ENCODE peak calls at places on chromosomes 4 and X, in eight cellular contexts. One of them, this sample, is unnamed.

GRCh38 chrX:6363193-6363592 is 134.5 kb upstream of the NLGN4X start:
- DNase-seq in retinal pigment epithelial cell: no peak
- DNase-seq in foreskin fibroblast: no peak
- DNase-seq in endothelial cell: no peak
- DNase-seq in Peyer's patch: no peak
- DNase-seq in lower lobe of right lung: no peak
- DNase-seq in PC-3: no peak
- DNase-seq in suprapubic skin: no peak
- DNase-seq in this sample: no peak

GRCh38 chrX:20989361-20989760 is 384.9 kb upstream of the CNKSR2 start:
- DNase-seq in retinal pigment epithelial cell: no peak
- DNase-seq in foreskin fibroblast: no peak
- DNase-seq in endothelial cell: no peak
- DNase-seq in Peyer's patch: no peak
- DNase-seq in lower lobe of right lung: no peak
- DNase-seq in PC-3: no peak
- DNase-seq in suprapubic skin: no peak
- DNase-seq in this sample: no peak

GRCh38 chr4:152104286-152104685 is 343.5 kb upstream of the GATB start:
- DNase-seq in retinal pigment epithelial cell: no peak
- DNase-seq in foreskin fibroblast: no peak
- DNase-seq in endothelial cell: no peak
- DNase-seq in Peyer's patch: no peak
- DNase-seq in lower lobe of right lung: no peak
- DNase-seq in PC-3: no peak
- DNase-seq in suprapubic skin: no peak
- DNase-seq in this sample: no peak

GRCh38 chr4:6085028-6085942 is 67.1 kb upstream of the C4orf50 start:
- DNase-seq in retinal pigment epithelial cell: no peak
- DNase-seq in foreskin fibroblast: no peak
- DNase-seq in endothelial cell: no peak
- DNase-seq in Peyer's patch: no peak
- DNase-seq in lower lobe of right lung: peak
- DNase-seq in PC-3: no peak
- DNase-seq in suprapubic skin: peak
- DNase-seq in this sample: no peak

GRCh38 chrX:22974616-22975015 is 25.1 kb upstream of the DDX53 start:
- DNase-seq in retinal pigment epithelial cell: no peak
- DNase-seq in foreskin fibroblast: no peak
- DNase-seq in endothelial cell: no peak
- DNase-seq in Peyer's patch: no peak
- DNase-seq in lower lobe of right lung: no peak
- DNase-seq in PC-3: peak
- DNase-seq in suprapubic skin: no peak
- DNase-seq in this sample: no peak

GRCh38 chrX:21708116-21708515 is 49.8 kb downstream of the SMPX start:
- DNase-seq in retinal pigment epithelial cell: no peak
- DNase-seq in foreskin fibroblast: no peak
- DNase-seq in endothelial cell: no peak
- DNase-seq in Peyer's patch: no peak
- DNase-seq in lower lobe of right lung: no peak
- DNase-seq in PC-3: peak
- DNase-seq in suprapubic skin: no peak
- DNase-seq in this sample: no peak

GRCh38 chr4:79575709-79576479 is 167.9 kb upstream of the GK2 start:
- DNase-seq in retinal pigment epithelial cell: no peak
- DNase-seq in foreskin fibroblast: peak
- DNase-seq in endothelial cell: no peak
- DNase-seq in Peyer's patch: no peak
- DNase-seq in lower lobe of right lung: no peak
- DNase-seq in PC-3: no peak
- DNase-seq in suprapubic skin: no peak
- DNase-seq in this sample: no peak

GRCh38 chrX:47380268-47380667 is 9.9 kb downstream of the ZNF157 start:
- DNase-seq in retinal pigment epithelial cell: no peak
- DNase-seq in foreskin fibroblast: peak
- DNase-seq in endothelial cell: no peak
- DNase-seq in Peyer's patch: peak
- DNase-seq in lower lobe of right lung: peak
- DNase-seq in PC-3: peak
- DNase-seq in suprapubic skin: no peak
- DNase-seq in this sample: peak

GRCh38 chr4:20487852-20488251 is 212.4 kb upstream of the PACRGL start:
- DNase-seq in retinal pigment epithelial cell: peak
- DNase-seq in foreskin fibroblast: peak
- DNase-seq in endothelial cell: no peak
- DNase-seq in Peyer's patch: no peak
- DNase-seq in lower lobe of right lung: no peak
- DNase-seq in PC-3: peak
- DNase-seq in suprapubic skin: no peak
- DNase-seq in this sample: no peak

GRCh38 chrX:31435592-31435991 is 363.8 kb upstream of the FTHL17 start:
- DNase-seq in retinal pigment epithelial cell: no peak
- DNase-seq in foreskin fibroblast: peak
- DNase-seq in endothelial cell: peak
- DNase-seq in Peyer's patch: peak
- DNase-seq in lower lobe of right lung: no peak
- DNase-seq in PC-3: no peak
- DNase-seq in suprapubic skin: no peak
- DNase-seq in this sample: no peak

GRCh38 chr4:1246901-1247810 is 1.8 kb downstream of the CTBP1 start:
- DNase-seq in retinal pigment epithelial cell: no peak
- DNase-seq in foreskin fibroblast: peak
- DNase-seq in endothelial cell: no peak
- DNase-seq in Peyer's patch: peak
- DNase-seq in lower lobe of right lung: peak
- DNase-seq in PC-3: no peak
- DNase-seq in suprapubic skin: peak
- DNase-seq in this sample: peak

GRCh38 chrX:50770702-50771101 is 43.3 kb downstream of the SHROOM4 start:
- DNase-seq in retinal pigment epithelial cell: no peak
- DNase-seq in foreskin fibroblast: no peak
- DNase-seq in endothelial cell: no peak
- DNase-seq in Peyer's patch: peak
- DNase-seq in lower lobe of right lung: peak
- DNase-seq in PC-3: no peak
- DNase-seq in suprapubic skin: no peak
- DNase-seq in this sample: no peak

GRCh38 chrX:77936299-77936698 is 25.8 kb downstream of the ATP7A start:
- DNase-seq in retinal pigment epithelial cell: no peak
- DNase-seq in foreskin fibroblast: peak
- DNase-seq in endothelial cell: no peak
- DNase-seq in Peyer's patch: no peak
- DNase-seq in lower lobe of right lung: no peak
- DNase-seq in PC-3: no peak
- DNase-seq in suprapubic skin: no peak
- DNase-seq in this sample: no peak

GRCh38 chr4:187396106-187396505 is 599.5 kb upstream of the ZFP42 start:
- DNase-seq in retinal pigment epithelial cell: no peak
- DNase-seq in foreskin fibroblast: no peak
- DNase-seq in endothelial cell: no peak
- DNase-seq in Peyer's patch: no peak
- DNase-seq in lower lobe of right lung: no peak
- DNase-seq in PC-3: no peak
- DNase-seq in suprapubic skin: no peak
- DNase-seq in this sample: no peak

GRCh38 chr4:147137280-147137679 is 191.6 kb upstream of the TTC29 start:
- DNase-seq in retinal pigment epithelial cell: no peak
- DNase-seq in foreskin fibroblast: no peak
- DNase-seq in endothelial cell: no peak
- DNase-seq in Peyer's patch: no peak
- DNase-seq in lower lobe of right lung: no peak
- DNase-seq in PC-3: no peak
- DNase-seq in suprapubic skin: no peak
- DNase-seq in this sample: no peak

GRCh38 chrX:148192547-148192946 is 211.4 kb downstream of the FMR1NB start:
- DNase-seq in retinal pigment epithelial cell: no peak
- DNase-seq in foreskin fibroblast: no peak
- DNase-seq in endothelial cell: no peak
- DNase-seq in Peyer's patch: no peak
- DNase-seq in lower lobe of right lung: no peak
- DNase-seq in PC-3: no peak
- DNase-seq in suprapubic skin: no peak
- DNase-seq in this sample: no peak

GRCh38 chr4:153242848-153243324 is 38.6 kb downstream of the TRIM2 start:
- DNase-seq in retinal pigment epithelial cell: no peak
- DNase-seq in foreskin fibroblast: no peak
- DNase-seq in endothelial cell: no peak
- DNase-seq in Peyer's patch: no peak
- DNase-seq in lower lobe of right lung: no peak
- DNase-seq in PC-3: no peak
- DNase-seq in suprapubic skin: no peak
- DNase-seq in this sample: no peak

GRCh38 chr4:57159866-57160265 is 49.7 kb upstream of the IGFBP7 start:
- DNase-seq in retinal pigment epithelial cell: no peak
- DNase-seq in foreskin fibroblast: peak
- DNase-seq in endothelial cell: no peak
- DNase-seq in Peyer's patch: no peak
- DNase-seq in lower lobe of right lung: no peak
- DNase-seq in PC-3: no peak
- DNase-seq in suprapubic skin: no peak
- DNase-seq in this sample: no peak

GRCh38 chr4:57158762-57159161 is 48.6 kb upstream of the IGFBP7 start:
- DNase-seq in retinal pigment epithelial cell: no peak
- DNase-seq in foreskin fibroblast: peak
- DNase-seq in endothelial cell: no peak
- DNase-seq in Peyer's patch: no peak
- DNase-seq in lower lobe of right lung: no peak
- DNase-seq in PC-3: no peak
- DNase-seq in suprapubic skin: no peak
- DNase-seq in this sample: no peak

GRCh38 chr4:57157611-57158137 is 47.5 kb upstream of the IGFBP7 start:
- DNase-seq in retinal pigment epithelial cell: no peak
- DNase-seq in foreskin fibroblast: no peak
- DNase-seq in endothelial cell: no peak
- DNase-seq in Peyer's patch: no peak
- DNase-seq in lower lobe of right lung: no peak
- DNase-seq in PC-3: no peak
- DNase-seq in suprapubic skin: no peak
- DNase-seq in this sample: no peak

GRCh38 chr4:57156242-57156990 is 46.2 kb upstream of the IGFBP7 start:
- DNase-seq in retinal pigment epithelial cell: no peak
- DNase-seq in foreskin fibroblast: no peak
- DNase-seq in endothelial cell: no peak
- DNase-seq in Peyer's patch: no peak
- DNase-seq in lower lobe of right lung: no peak
- DNase-seq in PC-3: peak
- DNase-seq in suprapubic skin: no peak
- DNase-seq in this sample: no peak

GRCh38 chr4:57158221-57158620 is 48.0 kb upstream of the IGFBP7 start:
- DNase-seq in retinal pigment epithelial cell: no peak
- DNase-seq in foreskin fibroblast: peak
- DNase-seq in endothelial cell: no peak
- DNase-seq in Peyer's patch: no peak
- DNase-seq in lower lobe of right lung: no peak
- DNase-seq in PC-3: no peak
- DNase-seq in suprapubic skin: no peak
- DNase-seq in this sample: no peak
- TF ChIP-seq CTCF in retinal pigment epithelial cell: peak
- TF ChIP-seq CTCF in foreskin fibroblast: no peak
- TF ChIP-seq CTCF in endothelial cell: no peak
- TF ChIP-seq CTCF in Peyer's patch: no peak
- TF ChIP-seq CTCF in lower lobe of right lung: no peak
- TF ChIP-seq CTCF in PC-3: peak
- TF ChIP-seq CTCF in suprapubic skin: no peak
- TF ChIP-seq CTCF in this sample: no peak

DNA sequence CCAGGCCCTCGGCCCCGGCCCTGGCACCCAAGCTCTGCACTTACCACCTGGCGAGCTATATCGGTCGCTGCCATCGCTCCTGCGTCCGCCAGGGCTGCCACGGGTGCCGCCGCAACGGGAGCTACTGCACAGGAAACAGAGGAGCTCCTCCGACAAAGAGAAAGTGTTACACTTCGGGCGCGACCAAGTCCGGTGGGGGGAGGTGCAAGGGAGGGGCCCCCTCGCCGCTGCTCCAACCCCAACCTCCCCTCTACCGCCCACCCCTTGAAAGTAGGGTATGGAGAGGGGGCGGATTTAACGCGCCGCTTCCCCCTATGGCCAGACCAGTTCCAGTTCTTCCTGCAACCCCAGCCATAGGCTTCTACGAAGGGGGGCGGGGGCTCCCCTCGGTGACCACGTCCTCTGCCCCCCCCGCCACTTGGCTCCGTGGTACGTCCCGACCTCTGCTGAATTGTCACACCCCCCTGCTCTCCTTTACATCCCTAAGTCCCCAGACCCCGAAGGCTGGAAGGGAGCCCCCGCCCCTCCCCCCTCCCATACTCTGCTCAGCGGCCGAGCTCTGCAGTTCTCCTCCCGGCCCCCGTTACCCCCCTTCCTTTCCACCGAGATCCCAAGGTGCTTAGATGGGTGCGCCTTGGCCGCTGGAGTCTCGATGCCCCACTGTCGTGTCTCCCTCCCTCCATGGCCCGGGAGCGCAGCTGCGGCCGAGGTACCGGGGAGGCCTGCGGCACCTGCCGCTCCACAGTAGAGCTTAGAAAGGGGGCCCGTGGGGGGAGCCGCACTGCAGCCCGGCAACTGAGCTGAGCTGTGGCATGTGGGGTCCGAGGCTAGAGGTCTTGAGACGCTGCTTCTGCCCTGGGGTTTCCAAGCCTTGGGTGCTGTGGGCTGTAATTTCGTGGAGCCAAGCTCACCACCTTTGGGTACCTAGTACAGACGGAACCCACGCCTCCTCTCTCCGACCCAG is at the start of gene SEPTIN6:
- DNase-seq in retinal pigment epithelial cell: no peak
- DNase-seq in foreskin fibroblast: peak
- DNase-seq in endothelial cell: peak
- DNase-seq in Peyer's patch: peak
- DNase-seq in lower lobe of right lung: peak
- DNase-seq in PC-3: peak
- DNase-seq in suprapubic skin: peak
- DNase-seq in this sample: peak
- TF ChIP-seq CTCF in retinal pigment epithelial cell: no peak
- TF ChIP-seq CTCF in foreskin fibroblast: no peak
- TF ChIP-seq CTCF in endothelial cell: no peak
- TF ChIP-seq CTCF in Peyer's patch: peak
- TF ChIP-seq CTCF in lower lobe of right lung: no peak
- TF ChIP-seq CTCF in PC-3: no peak
- TF ChIP-seq CTCF in suprapubic skin: no peak
- TF ChIP-seq CTCF in this sample: no peak

GRCh38 chr4:177375971-177376370 is 66.3 kb downstream of the AGA start:
- DNase-seq in retinal pigment epithelial cell: no peak
- DNase-seq in foreskin fibroblast: no peak
- DNase-seq in endothelial cell: no peak
- DNase-seq in Peyer's patch: no peak
- DNase-seq in lower lobe of right lung: no peak
- DNase-seq in PC-3: no peak
- DNase-seq in suprapubic skin: no peak
- DNase-seq in this sample: no peak
- TF ChIP-seq CTCF in retinal pigment epithelial cell: no peak
- TF ChIP-seq CTCF in foreskin fibroblast: no peak
- TF ChIP-seq CTCF in endothelial cell: no peak
- TF ChIP-seq CTCF in Peyer's patch: no peak
- TF ChIP-seq CTCF in lower lobe of right lung: no peak
- TF ChIP-seq CTCF in PC-3: no peak
- TF ChIP-seq CTCF in suprapubic skin: no peak
- TF ChIP-seq CTCF in this sample: no peak

DNA sequence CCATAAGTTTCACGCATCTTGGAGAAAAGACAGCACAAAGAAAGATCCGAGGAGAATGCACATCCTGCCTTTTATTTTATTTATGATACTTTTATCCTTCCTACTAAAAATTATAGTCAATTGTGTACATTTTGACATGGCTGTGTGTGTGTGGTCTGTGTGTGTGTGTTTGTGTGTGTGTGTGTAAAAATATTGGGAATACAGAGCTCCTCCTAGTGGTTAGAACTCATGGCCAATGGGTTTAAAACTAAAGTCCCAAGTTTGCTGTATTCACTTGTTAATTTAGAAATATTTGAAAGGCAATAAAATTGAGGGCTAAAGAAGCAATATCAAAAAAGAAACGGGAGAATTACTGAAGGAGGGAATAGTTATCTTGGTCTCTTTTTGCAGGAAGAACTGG is 47.5 kb downstream of the NKX6-1 start:
- DNase-seq in retinal pigment epithelial cell: no peak
- DNase-seq in foreskin fibroblast: peak
- DNase-seq in endothelial cell: no peak
- DNase-seq in Peyer's patch: no peak
- DNase-seq in lower lobe of right lung: no peak
- DNase-seq in PC-3: peak
- DNase-seq in suprapubic skin: no peak
- DNase-seq in this sample: no peak
- TF ChIP-seq CTCF in retinal pigment epithelial cell: peak
- TF ChIP-seq CTCF in foreskin fibroblast: peak
- TF ChIP-seq CTCF in endothelial cell: peak
- TF ChIP-seq CTCF in Peyer's patch: no peak
- TF ChIP-seq CTCF in lower lobe of right lung: no peak
- TF ChIP-seq CTCF in PC-3: peak
- TF ChIP-seq CTCF in suprapubic skin: no peak
- TF ChIP-seq CTCF in this sample: no peak

This sample was measured in activated B cell treated with CpG ODN at 0.5 μM for 24 hours.